ENCODE peak calls at places on chromosomes 1 and 21, in ten cellular contexts. S, M, A, R, H, L, O, G, Y and X are unnamed samples.

GRCh38 chr21:35324372-35325220 is 275.5 kb upstream of the RUNX1 start:
- DNase-seq in M (no peak), L (no peak), S (peak; percentile 88), O (no peak), R (peak; percentile 62), H (no peak), A (no peak), G (no peak), Y (no peak), X (no peak)

GRCh38 chr1:50272923-50273322 is 150.3 kb downstream of the DMRTA2 start:
- DNase-seq in O (no peak), L (no peak), M (no peak), H (no peak), Y (no peak), R (no peak), S (no peak), G (no peak), A (no peak), X (no peak)

GRCh38 chr1:242784074-242784473 is 259.6 kb upstream of the PLD5 start:
- DNase-seq in R (no peak), O (no peak), L (no peak), Y (no peak), G (no peak), H (no peak), A (no peak), M (peak; percentile 75), S (no peak), X (no peak)

GRCh38 chr1:24727490-24728214 is 17.6 kb upstream of the CLIC4 start:
- DNase-seq in M (peak; percentile 53), O (no peak), A (peak; percentile 83), R (peak; percentile 89), Y (peak; percentile 76), L (peak; percentile 79), H (no peak), S (peak; percentile 86), G (no peak), X (peak; percentile 84)

GRCh38 chr1:98839840-98840239 is 164.8 kb downstream of the PLPPR5 start:
- DNase-seq in H (no peak), O (no peak), Y (no peak), G (no peak), R (no peak), M (no peak), A (no peak), L (no peak), S (peak; percentile 7), X (no peak)

GRCh38 chr1:35029756-35030155 is 2.0 kb downstream of the ZMYM6 start:
- DNase-seq in H (no peak), S (no peak), M (no peak), O (no peak), G (no peak), L (no peak), R (no peak), A (no peak), Y (no peak), X (no peak)

GRCh38 chr1:8147922-8148321 is 121.8 kb upstream of the ERRFI1 start:
- DNase-seq in R (no peak), S (no peak), O (no peak), A (no peak), Y (no peak), G (no peak), H (no peak), M (no peak), L (no peak), X (no peak)

GRCh38 chr1:57850572-57850971 is 426.7 kb upstream of the DAB1 start:
- DNase-seq in R (no peak), M (no peak), H (no peak), G (no peak), S (peak; percentile 52), L (no peak), O (no peak), Y (no peak), A (no peak), X (no peak)

GRCh38 chr21:34762761-34763160 is 94.0 kb downstream of the CLIC6 start:
- DNase-seq in Y (no peak), A (no peak), R (no peak), O (no peak), M (no peak), G (no peak), L (no peak), S (peak; percentile 82), H (no peak), X (no peak)

GRCh38 chr1:187788686-187789085 is 959.9 kb downstream of the PLA2G4A start:
- DNase-seq in R (no peak), L (no peak), S (no peak), G (no peak), M (no peak), H (no peak), O (no peak), A (no peak), Y (no peak), X (no peak)

GRCh38 chr1:3204725-3205124 is 135.7 kb downstream of the PRDM16 start:
- DNase-seq in Y (no peak), L (no peak), S (no peak), M (no peak), O (no peak), G (no peak), H (no peak), A (no peak), R (no peak), X (no peak)

GRCh38 chr21:33122507-33122906 is 52.6 kb downstream of the OLIG1 start:
- DNase-seq in M (no peak), A (no peak), R (no peak), H (no peak), L (no peak), G (no peak), S (no peak), O (no peak), Y (no peak), X (no peak)

GRCh38 chr1:157984469-157984868 is 9.0 kb upstream of the KIRREL1 start:
- DNase-seq in G (no peak), R (no peak), Y (no peak), A (no peak), S (no peak), M (no peak), O (no peak), H (no peak), L (peak; percentile 56), X (no peak)

GRCh38 chr1:53637726-53638640 is 101.0 kb downstream of the GLIS1 start:
- DNase-seq in Y (no peak), L (peak; percentile 6), A (peak; percentile 14), M (no peak), H (no peak), O (no peak), S (no peak), G (no peak), R (peak; percentile 18), X (no peak)

GRCh38 chr21:42400525-42400924 is 3.2 kb upstream of the UBASH3A start:
- DNase-seq in M (no peak), R (no peak), L (no peak), G (no peak), S (peak; percentile 71), A (no peak), H (no peak), O (no peak), Y (no peak), X (no peak)
- H3K27ac ChIP-seq in M (no peak overlapping the region), R (no peak overlapping the region), L (no peak overlapping the region), G (no peak overlapping the region), S (no peak overlapping the region), A (no peak overlapping the region), H (no peak overlapping the region), O (no peak overlapping the region), Y (no peak overlapping the region), X (no peak overlapping the region)

DNA sequence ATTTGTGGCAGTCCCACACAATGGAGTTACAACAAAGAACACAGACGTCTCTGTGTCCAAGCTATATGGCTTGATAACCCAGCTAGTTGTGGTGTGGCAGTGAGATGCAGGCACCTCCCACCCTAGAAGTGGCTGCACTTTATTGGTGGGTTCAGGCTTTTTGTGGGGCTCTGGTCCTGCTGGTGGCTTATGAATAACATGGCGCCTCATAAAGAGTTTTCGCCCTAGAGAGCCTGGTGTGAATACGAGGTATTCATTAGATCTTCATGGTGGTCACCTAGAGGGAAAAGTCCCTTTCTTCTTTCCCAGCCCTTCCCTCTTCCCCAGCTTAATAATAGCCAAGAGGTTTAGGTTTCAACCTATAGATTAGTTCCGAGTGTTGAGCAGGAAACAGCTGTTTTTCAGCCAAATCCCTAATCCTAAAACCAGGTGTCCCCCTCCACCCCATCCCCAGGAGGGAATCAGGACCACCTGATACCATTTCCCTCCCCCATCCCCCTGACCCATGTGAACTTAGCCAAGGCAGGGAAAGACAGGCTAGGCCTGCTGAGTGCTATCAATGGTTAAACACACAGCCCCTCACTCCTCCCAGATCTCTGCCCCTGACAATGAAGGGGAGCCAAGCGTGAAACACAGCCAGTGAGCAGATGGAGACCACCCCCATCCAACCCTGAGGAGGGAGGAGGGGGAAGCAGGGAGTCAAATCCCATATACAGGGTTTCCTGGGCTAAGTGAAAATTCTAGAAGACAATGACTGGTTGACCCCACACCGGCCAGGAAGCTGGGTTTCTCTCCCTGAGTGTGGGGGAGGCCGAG is 58.2 kb downstream of the NFASC start:
- DNase-seq in O (no peak), Y (no peak), M (no peak), G (no peak), A (no peak), R (peak; percentile 14), L (no peak), H (no peak), S (no peak), X (no peak)
- H3K4me3 ChIP-seq in O (no peak overlapping the region), Y (no peak overlapping the region), M (no peak overlapping the region), G (no peak overlapping the region), A (no peak overlapping the region), R (no peak overlapping the region), L (no peak overlapping the region), H (no peak overlapping the region), S (no peak overlapping the region), X (no peak overlapping the region)

DNA sequence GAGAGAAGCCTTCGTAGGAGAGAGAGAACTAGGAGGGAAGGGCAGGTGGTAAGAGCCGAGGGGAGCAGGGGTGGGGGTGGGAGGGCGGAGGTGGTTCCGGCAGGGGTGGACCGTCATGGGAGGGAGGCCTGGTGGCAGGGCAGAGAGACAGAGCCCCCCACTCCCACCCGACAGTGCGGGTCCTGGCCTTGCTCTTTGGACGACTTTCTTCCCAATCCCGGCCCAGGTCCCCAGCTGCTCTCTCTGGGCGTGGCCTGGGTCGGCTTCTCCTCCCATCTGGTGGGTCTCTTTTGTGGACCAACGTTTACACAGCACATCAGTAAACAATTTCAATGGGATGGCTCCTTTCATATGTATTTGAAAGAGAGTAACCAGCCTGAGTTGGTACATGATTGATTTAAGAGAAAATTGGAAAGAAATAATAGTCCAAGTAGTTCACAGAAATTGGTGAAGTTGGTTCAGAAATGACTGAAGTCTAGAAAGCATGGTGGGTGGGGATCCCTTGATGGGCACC is 56.9 kb downstream of the LDLRAD2 start:
- DNase-seq in Y (no peak), H (no peak), R (no peak), S (no peak), L (no peak), G (no peak), A (no peak), M (no peak), O (no peak), X (no peak)
- H3K27ac ChIP-seq in Y (no peak overlapping the region), H (no peak overlapping the region), R (no peak overlapping the region), S (no peak overlapping the region), L (peak overlapping the region; percentile 68), G (no peak overlapping the region), A (no peak overlapping the region), M (no peak overlapping the region), O (no peak overlapping the region), X (peak overlapping the region; percentile 81)

DNA sequence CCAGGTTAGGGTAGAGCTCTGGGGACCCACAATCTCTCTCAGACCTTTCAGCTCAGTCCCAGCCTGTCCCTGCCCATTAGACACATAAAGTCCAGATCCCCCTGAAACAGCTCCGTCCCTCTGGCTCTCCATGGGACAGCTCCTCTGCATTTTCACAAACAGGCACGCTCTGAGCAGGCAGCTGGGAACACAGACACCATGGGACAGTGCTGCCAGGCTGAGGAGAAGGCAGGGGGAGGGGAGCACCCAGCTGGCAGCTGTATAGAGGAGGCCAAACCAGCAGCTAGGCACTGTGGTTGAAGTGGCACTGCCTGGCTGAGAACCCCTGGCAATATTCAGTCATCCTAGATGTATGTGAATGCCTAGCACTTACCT is 2.0 kb downstream of the TMEM63A start:
- DNase-seq in H (no peak), G (no peak), R (no peak), L (no peak), Y (no peak), O (no peak), A (no peak), M (no peak), S (no peak), X (no peak)
- H3K4me3 ChIP-seq in H (no peak overlapping the region), G (peak overlapping the region; percentile 92), R (no peak overlapping the region), L (no peak overlapping the region), Y (peak overlapping the region; percentile 100), O (peak overlapping the region; percentile 80), A (peak overlapping the region; percentile 97), M (peak overlapping the region; percentile 83), S (no peak overlapping the region), X (peak overlapping the region; percentile 97)